ENCODE peak calls at places on chromosome 17, in six cellular contexts. U is A549, M is transverse colon, B is prostate gland, X is body of pancreas, F is tibial nerve. A is an unnamed sample.

GRCh38 chr17:75638893-75639292 is 5.7 kb downstream of the SMIM5 start:
- DNase-seq in B (no peak), M (no peak), X (no peak), F (no peak), U (no peak), A (no peak)

GRCh38 chr17:9071921-9072503 is 50.7 kb downstream of the NTN1 start:
- DNase-seq in M (no peak), X (no peak), U (no peak), B (no peak), F (no peak), A (no peak)

GRCh38 chr17:57195790-57196460 is 60.4 kb upstream of the MSI2 start:
- DNase-seq in U (no peak), F (no peak), B (peak), M (no peak), X (no peak), A (no peak)

GRCh38 chr17:37650419-37651003 is 7.3 kb upstream of the DDX52 start:
- DNase-seq in X (peak), B (no peak), U (peak), M (peak), F (no peak), A (peak)

GRCh38 chr17:67322039-67322787 is 44.2 kb downstream of the PSMD12 start:
- DNase-seq in B (no peak), M (no peak), U (no peak), F (no peak), X (no peak), A (no peak)

GRCh38 chr17:48612854-48613691 is 2.0 kb downstream of the HOXB8 start:
- DNase-seq in X (no peak), U (peak), B (no peak), F (no peak), M (peak), A (peak)

GRCh38 chr17:4920351-4921048 is 11.6 kb upstream of the GP1BA start:
- DNase-seq in M (no peak), X (peak), F (no peak), U (no peak), B (no peak), A (no peak)

GRCh38 chr17:54860617-54861468 is 39.8 kb upstream of the TOM1L1 start:
- DNase-seq in U (no peak), B (no peak), F (no peak), X (no peak), M (no peak), A (peak)

GRCh38 chr17:73401911-73402310 is 90.1 kb upstream of the CDC42EP4 start:
- DNase-seq in B (no peak), U (no peak), F (peak), X (peak), M (no peak), A (peak)

GRCh38 chr17:49576121-49576905 is 642 bp downstream of the NXPH3 start:
- DNase-seq in M (no peak), X (no peak), F (peak), B (no peak), U (peak), A (peak)

GRCh38 chr17:27756467-27757371 is 43.6 kb downstream of the NOS2 start:
- DNase-seq in F (peak), U (peak), X (peak), B (peak), M (peak), A (peak)

GRCh38 chr17:76889323-76889722 is 21.1 kb downstream of the MGAT5B start:
- DNase-seq in B (no peak), F (no peak), U (no peak), X (no peak), M (no peak), A (no peak)

GRCh38 chr17:58330997-58331814 is 2.6 kb upstream of the TSPOAP1 start:
- DNase-seq in M (peak), X (peak), B (no peak), F (no peak), U (no peak), A (peak)

GRCh38 chr17:44543213-44543904 is 13.9 kb upstream of the FZD2 start:
- DNase-seq in M (no peak), B (no peak), F (no peak), X (no peak), U (peak), A (no peak)

GRCh38 chr17:42520540-42520951 is 15.5 kb upstream of the NAGLU start:
- DNase-seq in U (no peak), F (no peak), M (no peak), X (no peak), B (no peak), A (peak)

GRCh38 chr17:49779730-49780220 is 8.7 kb upstream of the KAT7 start:
- DNase-seq in U (peak), F (peak), X (peak), M (peak), B (no peak), A (no peak)

GRCh38 chr17:74457146-74457819 is 9.2 kb upstream of the CD300A start:
- DNase-seq in B (peak), X (peak), U (peak), M (peak), F (peak), A (peak)

GRCh38 chr17:69222707-69223106 is 5.9 kb downstream of the ABCA10 start:
- DNase-seq in F (no peak), U (no peak), X (no peak), B (no peak), M (no peak), A (no peak)

DNA sequence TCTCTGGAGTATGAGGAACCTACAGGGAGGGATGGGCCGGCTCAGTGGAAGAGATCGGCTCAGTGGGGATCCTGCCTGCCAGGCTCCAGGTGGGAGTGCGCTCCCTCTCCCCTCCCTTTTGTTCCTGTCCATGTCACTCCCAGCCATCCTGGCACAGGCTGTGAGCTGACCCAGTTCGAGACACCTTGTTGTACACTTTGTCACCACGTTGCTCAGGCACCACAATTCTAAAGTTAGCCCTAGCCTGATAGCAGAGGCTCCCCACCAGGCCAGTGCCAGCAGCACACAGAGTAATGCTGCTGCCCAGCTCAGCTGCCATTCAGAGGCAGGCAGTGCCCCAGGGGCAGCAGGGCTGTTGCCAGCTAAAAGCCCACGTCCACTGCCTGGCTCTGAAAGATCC is 24.4 kb downstream of the PEMT start:
- DNase-seq in X (no peak), F (no peak), M (no peak), U (no peak), B (no peak), A (no peak)
- TF ChIP-seq POLR2A in X (no peak), F (no peak), M (no peak), U (no peak), B (no peak), A (no peak)

GRCh38 chr17:32566303-32566702 is 79.5 kb downstream of the CDK5R1 start:
- DNase-seq in M (no peak), F (no peak), X (no peak), B (no peak), U (no peak), A (no peak)

GRCh38 chr17:32565401-32565800 is 78.6 kb downstream of the CDK5R1 start:
- DNase-seq in U (no peak), F (no peak), B (no peak), X (no peak), M (no peak), A (no peak)

GRCh38 chr17:32563583-32563982 is 76.8 kb downstream of the CDK5R1 start:
- DNase-seq in U (no peak), X (peak), M (no peak), F (no peak), B (no peak), A (no peak)

GRCh38 chr17:32567086-32567485 is 80.3 kb downstream of the CDK5R1 start:
- DNase-seq in B (no peak), X (no peak), F (no peak), U (no peak), M (no peak), A (peak)

DNA sequence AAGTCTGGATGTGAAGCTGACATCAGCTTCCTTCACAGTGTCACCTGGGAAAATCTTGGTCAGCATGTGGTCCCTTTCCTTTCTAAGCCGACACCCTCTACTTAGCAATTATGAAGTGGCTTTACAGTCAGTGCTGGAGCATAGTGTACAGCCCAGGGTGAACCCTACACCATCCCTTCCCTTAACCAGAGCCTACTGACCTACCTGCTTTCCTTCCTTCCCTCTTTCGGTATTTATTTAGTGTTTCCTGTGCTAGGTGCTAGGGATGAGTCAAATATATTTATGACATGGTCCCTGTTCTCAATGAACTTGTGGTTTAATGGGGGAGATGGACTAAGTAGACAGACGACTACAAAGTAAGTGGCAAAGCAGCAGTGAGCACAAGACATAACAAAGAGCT is 77.5 kb downstream of the CDK5R1 start:
- DNase-seq in M (no peak), B (no peak), X (no peak), F (no peak), U (no peak), A (no peak)
- TF ChIP-seq POLR2A in M (no peak), B (no peak), X (no peak), F (no peak), U (no peak), A (no peak)

GRCh38 chr17:7219812-7220592 is at the start of the genes ACADVL and DLG4:
- DNase-seq in B (peak), M (peak), F (peak), X (peak), U (peak), A (peak)

GRCh38 chr17:7222972-7223292 is 3.2 kb downstream of the ACADVL start:
- DNase-seq in U (no peak), B (no peak), M (no peak), F (no peak), X (no peak), A (no peak)

GRCh38 chr17:7222093-7222971 is 2.6 kb downstream of the ACADVL start:
- DNase-seq in M (no peak), F (no peak), U (no peak), X (no peak), B (no peak), A (no peak)

GRCh38 chr17:7220593-7221280 is 999 bp downstream of the ACADVL start:
- DNase-seq in B (peak), M (peak), U (peak), F (no peak), X (peak), A (peak)

DNA sequence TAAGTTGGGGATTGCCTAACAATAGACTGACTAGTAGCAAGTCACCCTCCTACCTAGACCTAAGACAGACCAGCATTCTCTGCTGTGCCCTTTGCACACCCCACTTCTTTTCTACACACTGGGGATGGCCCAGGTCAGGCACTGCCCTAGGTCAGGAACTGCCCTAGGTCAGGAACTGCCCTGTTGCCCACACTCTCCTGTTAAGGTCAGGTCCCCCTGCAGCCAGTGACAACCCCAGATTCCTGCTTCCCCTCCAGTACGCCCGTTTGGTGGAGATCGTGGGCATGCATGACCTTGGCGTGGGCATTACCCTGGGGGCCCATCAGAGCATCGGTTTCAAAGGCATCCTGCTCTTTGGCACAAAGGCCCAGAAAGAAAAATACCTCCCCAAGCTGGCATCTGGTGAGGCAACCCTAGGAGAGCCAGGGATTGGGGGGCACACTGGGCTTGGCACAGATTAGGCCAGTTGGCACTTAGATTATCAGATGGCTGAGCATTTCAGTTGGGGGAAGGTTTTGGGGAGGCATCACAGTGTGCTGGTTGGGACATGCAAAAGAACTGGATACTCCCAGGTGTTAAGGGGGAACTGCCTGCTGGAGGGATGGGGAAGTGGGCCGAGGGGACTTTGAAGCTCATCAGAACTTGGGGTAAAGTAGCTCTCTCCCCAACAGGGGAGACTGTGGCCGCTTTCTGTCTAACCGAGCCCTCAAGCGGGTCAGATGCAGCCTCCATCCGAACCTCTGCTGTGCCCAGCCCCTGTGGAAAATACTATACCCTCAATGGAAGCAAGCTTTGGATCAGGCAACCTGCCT is 1.7 kb downstream of the ACADVL start:
- DNase-seq in U (no peak), B (no peak), M (no peak), F (no peak), X (no peak), A (no peak)
- TF ChIP-seq POLR2A in U (no peak), B (no peak), M (no peak), F (no peak), X (no peak), A (peak)

GRCh38 chr17:14393723-14394122 is 92.8 kb downstream of the HS3ST3B1 start:
- DNase-seq in B (no peak), M (no peak), X (no peak), U (no peak), F (no peak), A (no peak)

GRCh38 chr17:14395255-14395654 is 94.4 kb downstream of the HS3ST3B1 start:
- DNase-seq in F (no peak), X (no peak), M (no peak), U (no peak), B (no peak), A (no peak)

GRCh38 chr17:14396542-14396941 is 95.7 kb downstream of the HS3ST3B1 start:
- DNase-seq in F (no peak), U (peak), X (no peak), B (no peak), M (no peak), A (no peak)

DNA sequence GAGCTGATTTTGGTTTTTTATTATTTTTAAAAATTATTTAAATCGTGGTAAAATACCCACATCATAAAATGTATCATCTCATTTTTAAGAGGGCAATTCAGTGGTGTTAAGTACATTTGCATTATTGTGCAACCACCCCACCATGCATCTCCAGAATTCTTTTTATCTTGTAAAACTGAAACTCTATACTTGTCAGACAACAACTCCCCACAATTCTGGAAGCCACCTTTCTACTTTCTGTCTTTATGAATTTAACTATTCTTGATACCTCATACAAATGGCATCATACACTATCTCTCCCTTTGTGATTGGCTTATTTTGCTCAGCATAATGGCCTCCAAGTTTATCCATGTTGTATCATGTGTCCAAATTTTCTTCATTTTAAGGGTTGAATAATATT is 97.9 kb downstream of the HS3ST3B1 start:
- DNase-seq in B (no peak), X (no peak), F (no peak), U (no peak), M (no peak), A (no peak)
- TF ChIP-seq POLR2A in B (no peak), X (no peak), F (no peak), U (no peak), M (no peak), A (no peak)

DNA sequence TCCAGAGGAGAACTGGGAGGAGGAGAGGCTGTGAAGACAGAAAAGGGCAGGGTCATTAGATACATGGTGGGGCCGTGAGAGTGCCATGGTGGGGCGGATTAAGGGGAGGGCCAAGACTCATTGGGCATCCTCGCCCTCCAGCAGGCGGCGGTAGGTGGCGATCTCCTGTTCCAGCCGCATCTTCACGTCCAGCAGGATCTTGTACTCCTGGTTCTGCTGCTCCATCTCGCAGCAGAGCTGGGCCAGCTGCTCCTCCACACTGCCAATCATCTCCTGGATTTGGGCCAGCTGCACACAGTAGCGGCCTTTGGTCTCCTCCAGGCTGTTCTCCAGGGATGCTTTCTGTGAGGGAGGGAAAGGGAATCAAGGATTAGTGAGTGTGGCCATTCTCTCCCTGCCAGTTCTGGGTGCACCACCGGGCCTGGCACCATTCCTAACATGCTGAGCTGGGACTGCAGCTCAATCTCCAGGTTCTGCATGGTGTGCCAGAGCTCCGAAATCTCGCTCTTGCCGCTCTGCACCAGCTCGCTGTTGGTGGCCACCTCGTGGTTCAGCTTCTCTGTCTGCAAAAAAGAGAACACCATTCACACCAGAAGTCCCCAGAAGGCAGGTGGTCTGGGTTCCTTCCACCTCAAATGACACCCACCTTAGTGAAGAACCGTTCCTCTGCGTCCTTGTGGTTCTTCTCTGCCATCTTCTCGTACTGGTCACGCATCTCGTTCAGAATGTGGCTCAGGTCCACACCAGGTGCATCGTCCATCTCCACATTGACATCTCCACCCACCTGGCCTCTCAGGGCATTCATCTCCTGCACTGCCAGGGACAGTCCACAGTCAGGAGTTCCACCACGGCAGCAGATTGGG is 129.0 kb downstream of the CCDC144A start:
- DNase-seq in B (no peak), M (no peak), F (no peak), U (no peak), X (no peak), A (no peak)
- TF ChIP-seq POLR2A in B (no peak), M (no peak), F (no peak), U (no peak), X (no peak), A (no peak)

DNA sequence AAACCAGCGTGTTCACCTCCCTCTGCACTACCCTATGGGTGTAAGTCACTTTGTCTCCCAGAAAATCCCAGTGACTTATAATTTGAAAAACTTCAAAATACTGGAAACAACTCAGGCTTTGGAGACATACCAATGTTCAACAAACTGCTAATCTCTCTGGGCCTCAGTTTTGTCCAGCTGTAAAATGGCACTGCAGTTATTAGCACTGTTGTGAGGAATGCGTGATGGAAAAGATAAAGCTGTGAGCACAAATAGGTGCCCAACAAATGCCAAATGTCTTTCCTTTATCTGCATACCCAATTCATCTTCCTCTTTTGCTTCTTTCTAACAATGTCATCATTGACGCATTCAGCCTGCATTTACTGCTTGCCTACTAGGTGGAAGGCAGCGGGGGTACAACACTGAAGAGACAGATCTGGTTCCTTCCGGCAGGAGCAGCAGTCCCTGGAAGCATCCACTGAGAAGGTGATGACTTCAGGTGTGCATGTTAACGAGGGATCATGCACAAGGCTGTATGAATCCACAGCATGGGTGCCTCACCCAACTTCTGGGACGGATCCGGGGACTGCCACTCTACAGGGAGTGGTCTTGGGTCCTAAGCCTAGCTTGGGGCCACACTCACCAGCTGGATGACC is 63.4 kb downstream of the CYTH1 start:
- DNase-seq in F (no peak), U (no peak), X (no peak), M (no peak), B (no peak), A (no peak)
- TF ChIP-seq POLR2A in F (no peak), U (no peak), X (no peak), M (no peak), B (no peak), A (no peak)

A was measured in erythroblast.